ENCODE peak calls at places on chromosomes 6 and 20, in four cellular contexts. One of them, this sample, is unnamed. For H3K27me3, the result is how much of the 10 kb centered on the place peaks cover.

GRCh38 chr6:129929433-129929832 is 68.3 kb upstream of the TMEM244 start:
- DNase-seq in upper lobe of right lung: no peak
- DNase-seq in Peyer's patch: no peak
- DNase-seq in cardiac muscle cell: no peak
- DNase-seq in this sample: no peak

GRCh38 chr6:150588862-150589499 is 10.7 kb upstream of the PLEKHG1 start:
- DNase-seq in upper lobe of right lung: no peak
- DNase-seq in Peyer's patch: no peak
- DNase-seq in cardiac muscle cell: no peak
- DNase-seq in this sample: no peak

GRCh38 chr6:139732451-139732850 is 358.0 kb upstream of the CITED2 start:
- DNase-seq in upper lobe of right lung: no peak
- DNase-seq in Peyer's patch: peak
- DNase-seq in cardiac muscle cell: no peak
- DNase-seq in this sample: no peak

GRCh38 chr20:43011491-43011890 is 178.2 kb downstream of the PTPRT start:
- DNase-seq in upper lobe of right lung: no peak
- DNase-seq in Peyer's patch: no peak
- DNase-seq in cardiac muscle cell: no peak
- DNase-seq in this sample: no peak

GRCh38 chr20:46485431-46485830 is 27.9 kb downstream of the ZNF334 start:
- DNase-seq in upper lobe of right lung: no peak
- DNase-seq in Peyer's patch: no peak
- DNase-seq in cardiac muscle cell: no peak
- DNase-seq in this sample: no peak

GRCh38 chr20:32444474-32445220 is 86.5 kb downstream of the ASXL1 start:
- DNase-seq in upper lobe of right lung: no peak
- DNase-seq in Peyer's patch: peak
- DNase-seq in cardiac muscle cell: no peak
- DNase-seq in this sample: no peak

GRCh38 chr6:139556532-139556931 is 182.1 kb upstream of the CITED2 start:
- DNase-seq in upper lobe of right lung: no peak
- DNase-seq in Peyer's patch: no peak
- DNase-seq in cardiac muscle cell: no peak
- DNase-seq in this sample: no peak

GRCh38 chr6:64732888-64733287 is 974.1 kb downstream of the EYS start:
- DNase-seq in upper lobe of right lung: no peak
- DNase-seq in Peyer's patch: no peak
- DNase-seq in cardiac muscle cell: no peak
- DNase-seq in this sample: no peak

GRCh38 chr6:31293343-31293742 is 21.5 kb upstream of the HLA-C start:
- DNase-seq in upper lobe of right lung: no peak
- DNase-seq in Peyer's patch: no peak
- DNase-seq in cardiac muscle cell: peak
- DNase-seq in this sample: no peak

GRCh38 chr6:111228094-111228493 is 140.8 kb downstream of the SLC16A10 start:
- DNase-seq in upper lobe of right lung: no peak
- DNase-seq in Peyer's patch: no peak
- DNase-seq in cardiac muscle cell: no peak
- DNase-seq in this sample: no peak

GRCh38 chr20:50794181-50794845 is 548 bp upstream of the BCAS4 start:
- DNase-seq in upper lobe of right lung: no peak
- DNase-seq in Peyer's patch: no peak
- DNase-seq in cardiac muscle cell: no peak
- DNase-seq in this sample: no peak
- H3K4me3 ChIP-seq in upper lobe of right lung: peak
- H3K4me3 ChIP-seq in Peyer's patch: peak
- H3K4me3 ChIP-seq in cardiac muscle cell: no peak
- H3K4me3 ChIP-seq in this sample: peak

GRCh38 chr6:166007349-166008263 is 160.0 kb downstream of the TBXT start:
- DNase-seq in upper lobe of right lung: no peak
- DNase-seq in Peyer's patch: no peak
- DNase-seq in cardiac muscle cell: peak
- DNase-seq in this sample: peak

GRCh38 chr6:166009385-166010031 is 158.1 kb downstream of the TBXT start:
- DNase-seq in upper lobe of right lung: no peak
- DNase-seq in Peyer's patch: no peak
- DNase-seq in cardiac muscle cell: no peak
- DNase-seq in this sample: no peak

GRCh38 chr6:166008441-166009369 is 158.9 kb downstream of the TBXT start:
- DNase-seq in upper lobe of right lung: no peak
- DNase-seq in Peyer's patch: no peak
- DNase-seq in cardiac muscle cell: peak
- DNase-seq in this sample: peak

GRCh38 chr6:166010585-166010984 is 157.1 kb downstream of the TBXT start:
- DNase-seq in upper lobe of right lung: no peak
- DNase-seq in Peyer's patch: no peak
- DNase-seq in cardiac muscle cell: peak
- DNase-seq in this sample: no peak

DNA sequence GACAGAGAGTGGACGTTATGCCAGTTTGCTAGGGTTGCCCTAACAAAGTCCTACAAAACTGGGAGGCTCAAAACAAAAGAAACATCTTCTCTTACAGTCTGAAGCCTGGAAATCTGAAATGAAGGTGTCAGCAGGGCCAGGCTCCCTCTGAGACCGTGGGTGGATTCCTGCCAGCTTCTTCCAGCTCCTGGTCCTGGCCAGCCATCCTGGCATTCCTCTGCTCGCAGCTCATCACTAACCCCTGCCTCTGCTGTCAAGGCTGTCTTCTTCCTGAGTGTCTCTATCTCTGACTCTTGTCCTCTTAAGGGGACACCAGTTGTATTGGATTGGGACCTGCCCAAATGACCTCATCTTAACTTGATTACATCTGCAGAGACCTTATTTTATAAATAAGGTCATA is 157.5 kb downstream of the TBXT start:
- DNase-seq in upper lobe of right lung: no peak
- DNase-seq in Peyer's patch: no peak
- DNase-seq in cardiac muscle cell: no peak
- DNase-seq in this sample: no peak
- H3K27me3 ChIP-seq in upper lobe of right lung: half or more
- H3K27me3 ChIP-seq in Peyer's patch: under half
- H3K27me3 ChIP-seq in cardiac muscle cell: half or more
- H3K27me3 ChIP-seq in this sample: under half

DNA sequence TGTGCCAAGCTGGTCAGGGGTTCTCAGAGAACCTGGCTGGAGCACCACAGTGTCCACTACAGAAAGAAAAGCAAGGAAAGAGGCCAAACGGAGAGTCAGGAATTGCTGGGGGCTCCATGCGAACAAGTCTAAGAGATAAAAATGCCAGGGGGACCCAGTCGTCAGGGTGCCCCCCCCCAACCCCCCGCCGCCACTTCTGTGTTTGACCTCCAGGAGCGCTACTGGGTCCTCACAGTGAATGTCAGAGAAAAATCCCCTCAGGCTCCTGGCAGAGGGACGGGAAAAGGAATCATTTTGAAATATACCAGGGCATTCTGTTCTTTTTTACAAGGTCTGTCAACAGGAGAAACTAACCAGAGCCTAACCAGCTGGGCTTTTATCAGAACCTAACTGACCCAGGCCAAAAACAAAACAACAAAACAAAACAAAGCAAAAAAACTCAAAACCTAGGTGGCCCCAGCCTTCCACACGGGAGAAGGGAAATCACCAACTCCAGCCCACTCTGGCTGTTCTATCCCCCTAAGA is 17.9 kb upstream of the NELFCD start:
- DNase-seq in upper lobe of right lung: no peak
- DNase-seq in Peyer's patch: no peak
- DNase-seq in cardiac muscle cell: no peak
- DNase-seq in this sample: no peak
- TF ChIP-seq CTCF in upper lobe of right lung: no peak
- TF ChIP-seq CTCF in Peyer's patch: no peak
- TF ChIP-seq CTCF in cardiac muscle cell: no peak
- TF ChIP-seq CTCF in this sample: no peak

GRCh38 chr6:118905851-118906250 is 11.9 kb downstream of the ASF1A start:
- DNase-seq in upper lobe of right lung: no peak
- DNase-seq in Peyer's patch: no peak
- DNase-seq in cardiac muscle cell: no peak
- DNase-seq in this sample: no peak
- H3K4me3 ChIP-seq in upper lobe of right lung: no peak
- H3K4me3 ChIP-seq in Peyer's patch: no peak
- H3K4me3 ChIP-seq in cardiac muscle cell: no peak
- H3K4me3 ChIP-seq in this sample: no peak

GRCh38 chr6:100465701-100466409 is 1.1 kb upstream of the SIM1 start:
- DNase-seq in upper lobe of right lung: no peak
- DNase-seq in Peyer's patch: no peak
- DNase-seq in cardiac muscle cell: no peak
- DNase-seq in this sample: no peak

GRCh38 chr6:100464910-100465700 is at the start of gene SIM1:
- DNase-seq in upper lobe of right lung: no peak
- DNase-seq in Peyer's patch: peak
- DNase-seq in cardiac muscle cell: peak
- DNase-seq in this sample: no peak

GRCh38 chr6:100462990-100463684 is 1.6 kb downstream of the SIM1 start:
- DNase-seq in upper lobe of right lung: no peak
- DNase-seq in Peyer's patch: no peak
- DNase-seq in cardiac muscle cell: no peak
- DNase-seq in this sample: no peak

GRCh38 chr6:100463685-100464161 is 998 bp downstream of the SIM1 start:
- DNase-seq in upper lobe of right lung: no peak
- DNase-seq in Peyer's patch: no peak
- DNase-seq in cardiac muscle cell: no peak
- DNase-seq in this sample: no peak

DNA sequence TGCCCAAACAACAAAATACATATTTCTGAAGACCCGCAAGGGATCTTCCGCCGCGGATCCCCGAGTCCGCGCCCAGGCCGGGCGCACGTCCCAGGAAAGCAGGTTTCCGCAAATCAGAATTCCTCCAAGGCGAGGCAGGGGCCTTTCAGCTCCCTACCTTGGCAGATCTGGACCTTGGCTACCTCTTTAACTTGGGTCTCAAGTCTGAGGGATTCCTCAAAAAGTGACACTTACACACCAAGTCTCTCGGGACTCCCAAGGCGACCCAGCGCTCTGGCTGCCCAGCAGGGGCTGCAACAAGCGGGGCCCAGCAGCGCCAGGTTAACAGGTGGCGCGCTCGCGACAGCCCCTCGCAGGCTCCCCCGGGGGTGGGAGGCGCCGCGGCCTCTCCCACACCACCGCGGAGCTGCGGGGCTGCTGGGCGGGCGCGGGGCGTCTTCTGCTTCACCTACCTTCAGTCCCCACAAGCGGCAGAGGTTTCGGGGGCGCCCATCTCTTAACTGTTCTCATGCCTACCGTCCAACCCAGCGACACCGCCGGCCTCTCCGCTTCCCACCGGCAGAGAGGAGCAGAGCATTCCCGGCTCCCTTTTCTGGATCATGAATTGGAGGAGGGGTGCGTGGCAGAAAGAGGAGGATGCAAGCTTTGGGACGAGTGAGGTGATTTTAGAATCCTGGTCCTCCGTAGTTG is 414 bp downstream of the SIM1 start:
- DNase-seq in upper lobe of right lung: no peak
- DNase-seq in Peyer's patch: no peak
- DNase-seq in cardiac muscle cell: peak
- DNase-seq in this sample: no peak
- H3K27me3 ChIP-seq in upper lobe of right lung: half or more
- H3K27me3 ChIP-seq in Peyer's patch: half or more
- H3K27me3 ChIP-seq in cardiac muscle cell: half or more
- H3K27me3 ChIP-seq in this sample: half or more

DNA sequence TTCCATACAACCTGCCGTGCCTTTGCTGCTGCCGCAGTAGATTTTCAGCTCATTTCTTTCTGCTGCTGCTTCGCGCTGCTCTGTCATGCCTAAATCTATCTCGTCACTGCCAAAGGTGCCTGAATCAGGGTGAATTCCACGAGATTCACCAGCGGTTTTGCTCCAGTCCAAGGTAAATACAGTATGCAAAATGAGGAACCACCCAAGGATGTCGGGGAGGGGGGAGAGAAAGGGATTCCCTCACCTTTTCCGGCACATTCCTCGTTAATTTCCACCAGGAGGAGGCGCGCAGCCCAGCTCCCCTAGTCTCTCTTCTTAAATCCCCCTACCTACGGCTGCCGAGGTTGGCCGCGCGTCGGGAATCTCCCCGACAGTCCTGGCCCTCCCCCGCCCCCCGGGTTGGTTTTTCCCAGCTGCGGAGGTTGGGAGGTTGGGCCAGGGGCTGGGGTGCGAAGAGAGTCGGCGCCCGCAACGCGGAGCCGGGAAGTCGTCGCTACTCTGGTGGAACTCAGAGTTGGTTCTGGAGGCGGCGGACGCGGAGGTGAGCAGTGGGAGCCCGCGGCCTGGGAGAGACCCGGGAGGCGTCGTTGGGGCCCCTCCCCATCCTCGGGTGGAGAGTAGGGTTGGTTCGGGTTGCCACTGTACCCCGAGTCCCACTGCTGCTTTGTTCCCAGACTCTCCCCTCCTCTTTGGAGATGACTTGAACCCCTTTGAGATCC is at the start of gene TPBG:
- DNase-seq in upper lobe of right lung: peak
- DNase-seq in Peyer's patch: peak
- DNase-seq in cardiac muscle cell: peak
- DNase-seq in this sample: no peak
- TF ChIP-seq CTCF in upper lobe of right lung: no peak
- TF ChIP-seq CTCF in Peyer's patch: no peak
- TF ChIP-seq CTCF in cardiac muscle cell: peak
- TF ChIP-seq CTCF in this sample: no peak